ENCODE peak calls at places on chromosomes 7 and 10, in ten cellular contexts. M is left ventricle myocardium inferior, D is transverse colon, X is ovary, I is Peyer's patch, P is IMR-90, R is Caco-2, Y is adrenal gland, Z is right atrium auricular region, N is MM.1S. C is an unnamed sample.

GRCh38 chr7:8638076-8638475 is 204.7 kb downstream of the NXPH1 start:
- DNase-seq in M (no peak), D (peak; percentile 8), X (no peak), I (no peak), P (no peak), R (no peak), Y (peak; percentile 73), Z (no peak), N (no peak), C (peak; percentile 22)

GRCh38 chr7:42236266-42237161 is 495 bp downstream of the GLI3 start:
- DNase-seq in M (peak; percentile 49), D (peak; percentile 27), X (peak; percentile 80), I (no peak), P (peak; percentile 72), R (peak; percentile 5), Y (peak; percentile 71), Z (no peak), N (peak; percentile 42), C (peak; percentile 17)

GRCh38 chr10:3099291-3100092 is 32.1 kb downstream of the PFKP start:
- DNase-seq in M (no peak), D (no peak), X (no peak), I (no peak), P (peak; percentile 85), R (no peak), Y (no peak), Z (no peak), N (no peak), C (no peak)

GRCh38 chr7:38858281-38858884 is 50.6 kb downstream of the VPS41 start:
- DNase-seq in M (no peak), D (no peak), X (no peak), I (no peak), P (peak; percentile 81), R (no peak), Y (no peak), Z (no peak), N (no peak), C (no peak)

GRCh38 chr10:29946614-29946952 is 112.8 kb downstream of the JCAD start:
- DNase-seq in M (no peak), D (no peak), X (no peak), I (no peak), P (no peak), R (no peak), Y (no peak), Z (no peak), N (no peak), C (no peak)

GRCh38 chr7:136138991-136139390 is 161.8 kb upstream of the MTPN start:
- DNase-seq in M (no peak), D (no peak), X (no peak), I (no peak), P (no peak), R (no peak), Y (no peak), Z (no peak), N (no peak), C (no peak)

GRCh38 chr10:3963191-3963673 is 178.2 kb upstream of the KLF6 start:
- DNase-seq in M (no peak), D (peak; percentile 49), X (no peak), I (no peak), P (no peak), R (no peak), Y (no peak), Z (no peak), N (no peak), C (no peak)

GRCh38 chr7:21497072-21497471 is 45.8 kb upstream of the DNAH11 start:
- DNase-seq in M (no peak), D (no peak), X (no peak), I (no peak), P (peak; percentile 7), R (peak; percentile 18), Y (no peak), Z (no peak), N (no peak), C (peak; percentile 48)

GRCh38 chr7:80439894-80440811 is 71.7 kb downstream of the GNAT3 start:
- DNase-seq in M (no peak), D (no peak), X (no peak), I (no peak), P (peak; percentile 69), R (no peak), Y (no peak), Z (no peak), N (no peak), C (no peak)

GRCh38 chr10:49393301-49393700 is 2.6 kb downstream of the DRGX start:
- DNase-seq in M (no peak), D (no peak), X (no peak), I (no peak), P (no peak), R (no peak), Y (no peak), Z (no peak), N (no peak), C (no peak)

GRCh38 chr7:5424689-5425506 is 1.3 kb upstream of the TNRC18 start:
- DNase-seq in M (peak; percentile 77), D (peak; percentile 48), X (peak; percentile 66), I (no peak), P (peak; percentile 33), R (no peak), Y (peak; percentile 77), Z (peak; percentile 68), N (peak; percentile 61), C (peak; percentile 61)

GRCh38 chr10:132687181-132687892 is 98.6 kb downstream of the NKX6-2 start:
- DNase-seq in M (peak; percentile 12), D (no peak), X (peak; percentile 14), I (no peak), P (no peak), R (no peak), Y (peak; percentile 44), Z (no peak), N (no peak), C (no peak)

GRCh38 chr7:157811946-157812345 is 475.1 kb downstream of the DNAJB6 start:
- DNase-seq in M (peak; percentile 8), D (no peak), X (no peak), I (no peak), P (no peak), R (no peak), Y (no peak), Z (no peak), N (no peak), C (no peak)
- H3K9me3 ChIP-seq in M (peaks cover 9% of the 10 kb centered on the region), D (no peaks in the 10 kb centered on the region), X (no peaks in the 10 kb centered on the region), I (no peaks in the 10 kb centered on the region), P (peaks cover 79% of the 10 kb centered on the region), R (no peaks in the 10 kb centered on the region), Y (no peaks in the 10 kb centered on the region), Z (no peaks in the 10 kb centered on the region), N (no peaks in the 10 kb centered on the region), C (no peaks in the 10 kb centered on the region)

DNA sequence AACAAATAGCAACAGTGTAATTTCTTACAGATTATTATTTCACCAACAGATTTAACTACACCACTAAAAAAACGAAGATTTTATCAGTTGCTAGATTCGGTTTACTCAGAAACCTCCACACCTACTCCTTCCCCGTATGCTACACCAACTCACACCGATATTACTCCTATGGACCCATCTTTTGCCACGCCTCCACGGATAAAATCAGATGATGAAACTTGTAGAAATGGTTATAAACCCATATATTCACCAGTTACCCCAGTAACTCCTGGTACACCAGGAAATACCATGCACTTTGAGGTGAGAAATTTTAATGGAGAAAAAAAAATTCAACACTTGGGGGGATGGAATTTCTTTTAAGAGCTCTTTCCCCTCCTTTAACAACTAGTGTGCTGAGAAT is 92.5 kb downstream of the KMT2E start:
- DNase-seq in M (no peak), D (no peak), X (no peak), I (no peak), P (no peak), R (no peak), Y (no peak), Z (no peak), N (no peak), C (no peak)
- H3K9me3 ChIP-seq in M (no peaks in the 10 kb centered on the region), D (no peaks in the 10 kb centered on the region), X (no peaks in the 10 kb centered on the region), I (no peaks in the 10 kb centered on the region), P (no peaks in the 10 kb centered on the region), R (no peaks in the 10 kb centered on the region), Y (no peaks in the 10 kb centered on the region), Z (no peaks in the 10 kb centered on the region), N (no peaks in the 10 kb centered on the region), C (no peaks in the 10 kb centered on the region)

DNA sequence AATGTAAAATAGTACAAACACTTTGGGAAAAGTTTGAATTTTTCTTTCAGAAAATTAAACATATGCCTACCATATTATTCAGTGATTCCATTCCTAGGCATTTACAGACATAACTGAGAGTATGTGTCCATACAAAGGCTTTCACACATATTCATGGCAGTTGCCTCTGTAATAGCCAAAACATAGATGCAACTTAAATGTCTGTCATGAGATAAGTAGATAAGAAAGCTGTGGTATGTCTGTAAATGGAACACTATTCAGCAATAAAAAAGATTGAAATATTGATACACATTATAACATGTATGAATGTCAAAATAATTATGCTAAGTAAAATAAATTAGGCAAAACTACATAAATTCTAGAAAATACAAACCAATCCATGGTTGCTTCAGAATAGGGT is 964.5 kb upstream of the MBL2 start:
- DNase-seq in M (no peak), D (no peak), X (no peak), I (no peak), P (no peak), R (no peak), Y (no peak), Z (no peak), N (no peak), C (no peak)
- H3K9me3 ChIP-seq in M (peaks cover 13% of the 10 kb centered on the region), D (no peaks in the 10 kb centered on the region), X (no peaks in the 10 kb centered on the region), I (no peaks in the 10 kb centered on the region), P (peaks cover 1% of the 10 kb centered on the region), R (no peaks in the 10 kb centered on the region), Y (no peaks in the 10 kb centered on the region), Z (no peaks in the 10 kb centered on the region), N (no peaks in the 10 kb centered on the region), C (no peaks in the 10 kb centered on the region)

GRCh38 chr7:154583454-154583853 is 419.5 kb downstream of the PAXIP1 start:
- DNase-seq in M (no peak), D (no peak), X (no peak), I (no peak), P (no peak), R (no peak), Y (no peak), Z (no peak), N (no peak), C (no peak)

GRCh38 chr7:154592392-154592791 is 410.5 kb downstream of the PAXIP1 start:
- DNase-seq in M (no peak), D (no peak), X (no peak), I (no peak), P (no peak), R (no peak), Y (no peak), Z (no peak), N (no peak), C (no peak)

GRCh38 chr7:154584352-154585252 is 418.3 kb downstream of the PAXIP1 start:
- DNase-seq in M (no peak), D (no peak), X (no peak), I (no peak), P (no peak), R (no peak), Y (no peak), Z (no peak), N (no peak), C (no peak)

GRCh38 chr7:154591544-154591943 is 411.4 kb downstream of the PAXIP1 start:
- DNase-seq in M (no peak), D (no peak), X (no peak), I (no peak), P (no peak), R (no peak), Y (no peak), Z (no peak), N (peak; percentile 58), C (no peak)

DNA sequence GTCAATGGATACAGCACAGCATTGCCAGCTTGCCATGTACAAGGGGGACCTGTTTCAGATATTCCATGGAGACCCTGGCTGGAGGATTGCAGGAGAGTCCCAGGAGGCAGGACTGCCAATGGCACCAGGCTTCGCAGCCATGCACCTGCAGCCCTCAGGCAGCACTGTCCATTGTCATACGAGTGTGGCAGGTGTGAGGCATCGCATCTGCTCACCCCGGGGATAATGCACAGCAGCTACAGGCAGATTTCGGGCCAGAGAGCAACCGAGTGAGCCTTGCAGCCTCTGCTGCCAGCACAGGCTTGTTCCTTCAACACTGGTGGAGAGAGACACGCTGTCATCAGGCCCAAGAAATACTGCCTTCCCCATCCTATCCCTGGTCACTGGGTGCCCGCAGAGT is 415.1 kb downstream of the PAXIP1 start:
- DNase-seq in M (no peak), D (no peak), X (no peak), I (no peak), P (no peak), R (no peak), Y (no peak), Z (no peak), N (no peak), C (no peak)
- H3K9me3 ChIP-seq in M (no peaks in the 10 kb centered on the region), D (no peaks in the 10 kb centered on the region), X (no peaks in the 10 kb centered on the region), I (no peaks in the 10 kb centered on the region), P (peaks cover 51% of the 10 kb centered on the region), R (no peaks in the 10 kb centered on the region), Y (no peaks in the 10 kb centered on the region), Z (no peaks in the 10 kb centered on the region), N (no peaks in the 10 kb centered on the region), C (no peaks in the 10 kb centered on the region)